ENCODE peak calls at places on chromosomes 1 and 21, in ten cellular contexts. N is heart right ventricle, H is tibial artery, P is fibroblast of lung, W is A549, O is PC-3, I is cardiac muscle cell, D is endothelial cell of umbilical vein, X is heart left ventricle, K is upper lobe of left lung. V is an unnamed sample.
A peak's percentile ranks its signal among the peaks of the same experiment; 100 is the strongest.

GRCh38 chr1:62295921-62296451 is 23.2 kb downstream of the KANK4 start:
- DNase-seq in P (peak; percentile 58), K (no peak), N (no peak), I (peak; percentile 68), D (no peak), O (peak; percentile 95), X (no peak), H (no peak), W (no peak), V (no peak)

GRCh38 chr1:30907641-30908445 is 715 bp downstream of the SDC3 start:
- DNase-seq in K (no peak), N (peak; percentile 35), O (no peak), I (no peak), H (peak; percentile 67), X (peak; percentile 41), D (no peak), W (no peak), P (no peak), V (peak; percentile 15)

GRCh38 chr1:115911298-115911697 is 65.0 kb upstream of the SLC22A15 start:
- DNase-seq in X (no peak), W (no peak), I (no peak), N (no peak), H (no peak), P (no peak), D (no peak), O (peak; percentile 61), K (no peak), V (no peak)

GRCh38 chr1:223140551-223140950 is 2.5 kb downstream of the TLR5 start:
- DNase-seq in I (no peak), K (no peak), H (no peak), O (no peak), N (no peak), W (no peak), X (no peak), D (no peak), P (no peak), V (no peak)

GRCh38 chr1:90357980-90358379 is 359.1 kb downstream of the BARHL2 start:
- DNase-seq in D (no peak), X (no peak), W (no peak), H (no peak), P (no peak), K (no peak), I (no peak), O (no peak), N (no peak), V (no peak)

GRCh38 chr21:34820051-34820450 is 151.3 kb downstream of the CLIC6 start:
- DNase-seq in O (no peak), K (no peak), W (no peak), X (no peak), D (no peak), H (no peak), I (no peak), P (no peak), N (no peak), V (no peak)

GRCh38 chr1:244768186-244768585 is 67.3 kb upstream of the COX20 start:
- DNase-seq in O (no peak), D (no peak), X (no peak), P (no peak), K (no peak), H (no peak), N (no peak), W (no peak), I (no peak), V (no peak)

GRCh38 chr1:9602794-9603167 is 14.1 kb downstream of the TMEM201 start:
- DNase-seq in D (no peak), P (no peak), W (no peak), H (no peak), X (no peak), O (no peak), I (no peak), N (no peak), K (no peak), V (no peak)

GRCh38 chr1:196403803-196404690 is 204.2 kb downstream of the KCNT2 start:
- DNase-seq in W (no peak), H (no peak), D (peak; percentile 83), K (no peak), I (peak; percentile 97), O (no peak), P (no peak), X (no peak), N (no peak), V (no peak)

GRCh38 chr1:221816899-221817298 is 75.0 kb upstream of the DUSP10 start:
- DNase-seq in D (no peak), H (no peak), W (peak; percentile 44), P (peak; percentile 82), K (no peak), O (peak; percentile 91), I (peak; percentile 40), N (no peak), X (no peak), V (no peak)

GRCh38 chr1:87115317-87115885 is 201.0 kb downstream of the HS2ST1 start:
- DNase-seq in H (no peak), I (peak; percentile 75), D (no peak), P (peak; percentile 74), N (no peak), O (peak; percentile 85), X (peak; percentile 45), K (no peak), W (no peak), V (no peak)

GRCh38 chr1:207863893-207864535 is 46.9 kb downstream of the CD34 start:
- DNase-seq in X (peak; percentile 52), W (no peak), P (no peak), K (peak; percentile 62), I (no peak), H (no peak), O (no peak), D (peak; percentile 24), N (no peak), V (no peak)

GRCh38 chr1:58739851-58740466 is 40.1 kb upstream of the MYSM1 start:
- DNase-seq in W (peak; percentile 35), O (peak; percentile 89), P (peak; percentile 81), I (peak; percentile 79), K (no peak), H (no peak), N (no peak), D (peak; percentile 73), X (no peak), V (no peak)

GRCh38 chr1:208866351-208866750 is 622.2 kb upstream of the PLXNA2 start:
- DNase-seq in X (no peak), H (no peak), I (no peak), P (no peak), O (no peak), D (no peak), N (no peak), W (no peak), K (no peak), V (no peak)

GRCh38 chr1:154434346-154435075 is 29.4 kb downstream of the IL6R start:
- DNase-seq in W (no peak), P (peak; percentile 87), K (peak; percentile 86), I (peak; percentile 84), N (peak; percentile 75), H (peak; percentile 98), D (no peak), X (peak; percentile 88), O (no peak), V (peak; percentile 86)

GRCh38 chr21:39680216-39680615 is 64.8 kb upstream of the IGSF5 start:
- DNase-seq in X (no peak), H (no peak), I (no peak), P (no peak), K (no peak), O (no peak), W (no peak), N (no peak), D (no peak), V (no peak)

GRCh38 chr1:205444931-205445652 is 10.8 kb downstream of the BLACAT1 start:
- DNase-seq in K (peak; percentile 46), N (peak; percentile 45), W (no peak), X (no peak), I (peak; percentile 58), H (peak; percentile 77), O (no peak), P (no peak), D (no peak), V (no peak)
- H3K4me3 ChIP-seq in K (no peak overlapping the region), N (peak overlapping the region; percentile 19), W (no peak overlapping the region), X (peak overlapping the region; percentile 25), I (no peak overlapping the region), H (peak overlapping the region; percentile 41), O (no peak overlapping the region), P (no peak overlapping the region), D (no peak overlapping the region), V (peak overlapping the region; percentile 33)

DNA sequence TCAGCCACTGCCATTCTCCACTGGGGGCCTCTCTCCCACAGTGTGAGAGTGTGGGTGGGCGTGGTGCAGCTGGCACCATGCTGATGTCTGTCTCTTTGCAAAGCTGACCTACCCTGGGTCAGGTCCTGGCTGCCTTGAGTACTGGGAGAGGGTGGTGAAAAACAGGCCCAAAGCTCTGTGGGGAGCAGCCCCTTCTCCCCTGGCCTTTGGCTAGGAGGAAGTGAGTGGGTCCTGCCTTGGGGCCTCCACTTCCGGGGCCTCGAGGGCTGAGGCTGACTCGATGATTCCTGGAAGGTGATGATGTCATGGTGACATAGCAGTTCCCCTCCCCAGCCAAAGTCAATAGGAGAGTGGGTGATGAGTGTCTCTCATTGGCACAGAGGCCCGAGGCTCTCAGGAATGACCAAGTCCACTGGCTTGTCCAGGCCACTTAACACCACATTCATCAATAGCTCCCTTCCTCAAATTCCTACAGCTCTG is 53.0 kb downstream of the IER5 start:
- DNase-seq in K (peak; percentile 77), P (peak; percentile 80), W (peak; percentile 85), N (no peak), I (peak; percentile 58), O (peak; percentile 76), D (peak; percentile 43), X (no peak), H (no peak), V (no peak)
- TF ChIP-seq CTCF in K (no peak), P (no peak), W (no peak), N (no peak), I (no peak), O (no peak), D (no peak), X (no peak), H (no peak), V (no peak)

DNA sequence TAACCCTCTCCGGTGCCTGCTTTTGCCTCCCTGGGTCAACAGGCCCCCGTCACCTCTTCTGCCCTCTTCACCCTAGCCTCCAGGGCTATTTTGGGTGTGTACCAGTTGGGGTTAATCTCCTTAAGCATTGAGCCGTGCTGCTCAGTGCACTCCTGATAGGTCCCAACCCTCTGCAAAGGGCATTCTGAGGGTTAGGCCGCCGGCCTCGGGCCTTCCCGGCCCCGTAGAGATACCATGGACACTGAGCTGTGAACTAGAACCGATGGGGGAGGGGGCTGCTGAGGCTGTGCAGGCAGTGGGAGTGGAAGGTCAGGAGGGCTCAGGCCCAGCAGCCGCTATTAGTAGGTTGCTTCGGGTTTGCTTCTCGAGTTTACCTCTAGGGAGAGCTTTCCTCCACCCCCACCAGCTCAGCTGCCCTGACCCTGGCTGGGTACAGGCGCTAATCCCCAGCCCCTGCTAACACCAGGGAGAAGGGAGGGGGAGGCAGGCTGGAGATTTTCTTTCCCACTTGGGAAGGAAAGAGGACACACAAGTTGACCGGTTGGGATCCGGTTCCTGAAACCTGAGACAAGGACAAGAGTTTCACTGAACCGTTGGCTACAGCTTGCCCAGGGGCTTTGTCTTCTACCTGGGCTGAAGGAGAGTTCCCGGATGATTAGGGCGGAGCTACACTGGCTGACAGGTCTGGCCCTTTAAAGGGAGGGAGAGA is 4.8 kb downstream of the LMOD1 start:
- DNase-seq in K (no peak), N (no peak), X (no peak), H (no peak), O (no peak), D (no peak), I (no peak), W (no peak), P (no peak), V (no peak)
- H3K27ac ChIP-seq in K (peak overlapping the region; percentile 32), N (no peak overlapping the region), X (peak overlapping the region; percentile 32), H (peak overlapping the region; percentile 97), O (no peak overlapping the region), D (no peak overlapping the region), I (peak overlapping the region; percentile 95), W (no peak overlapping the region), P (no peak overlapping the region), V (peak overlapping the region; percentile 69)

GRCh38 chr1:41423511-41424191 is 60.8 kb downstream of the EDN2 start:
- DNase-seq in K (no peak), O (peak; percentile 16), H (no peak), N (peak; percentile 60), P (no peak), X (peak; percentile 78), I (no peak), W (no peak), D (no peak), V (peak; percentile 60)
- H3K4me3 ChIP-seq in K (peak overlapping the region; percentile 13), O (peak overlapping the region; percentile 56), H (no peak overlapping the region), N (peak overlapping the region; percentile 55), P (no peak overlapping the region), X (peak overlapping the region; percentile 51), I (no peak overlapping the region), W (no peak overlapping the region), D (no peak overlapping the region), V (peak overlapping the region; percentile 59)